ENCODE peak calls at places on chromosomes 13 and 19, in four cellular contexts. L, E, A and G are unnamed samples.

GRCh38 chr13:102586615-102587014 is 10.2 kb upstream of the TPP2 start:
- DNase-seq in L (no peak), E (no peak), A (no peak), G (no peak)

GRCh38 chr13:113411216-113412023 is 41.9 kb downstream of the ADPRHL1 start:
- DNase-seq in L (no peak), E (peak), A (no peak), G (no peak)

GRCh38 chr19:34145741-34146202 is 26.5 kb upstream of the LSM14A start:
- DNase-seq in L (peak), E (no peak), A (peak), G (peak)

GRCh38 chr19:9860407-9860806 is 25.3 kb downstream of the PIN1 start:
- DNase-seq in L (no peak), E (no peak), A (no peak), G (no peak)

GRCh38 chr19:9010693-9011092 is 484 bp upstream of the MUC16 start:
- DNase-seq in L (no peak), E (no peak), A (no peak), G (no peak)

GRCh38 chr19:17296278-17296677 is 6.9 kb downstream of the ABHD8 start:
- DNase-seq in L (no peak), E (no peak), A (no peak), G (no peak)

GRCh38 chr19:20078696-20079095 is 896 bp downstream of the ZNF90 start:
- DNase-seq in L (no peak), E (peak), A (no peak), G (no peak)

GRCh38 chr13:53045110-53045509 is 16.5 kb downstream of the OLFM4 start:
- DNase-seq in L (no peak), E (no peak), A (no peak), G (no peak)

GRCh38 chr13:99911965-99912566 is 59.5 kb downstream of the ZIC5 start:
- DNase-seq in L (no peak), E (no peak), A (no peak), G (no peak)

GRCh38 chr19:2474232-2475017 is 1.5 kb upstream of the GADD45B start:
- DNase-seq in L (peak), E (peak), A (peak), G (peak)

GRCh38 chr13:65606622-65607021 is 1623.5 kb downstream of the PCDH9 start:
- DNase-seq in L (no peak), E (no peak), A (no peak), G (no peak)

GRCh38 chr13:74187564-74187963 is 53.4 kb upstream of the KLF12 start:
- DNase-seq in L (no peak), E (no peak), A (no peak), G (no peak)